ENCODE peak calls at places on chromosomes 11 and 22, in four cellular contexts. J is fibroblast of lung, B is GM23248, M is mammary epithelial cell. Y is an unnamed sample.

GRCh38 chr11:76791861-76792260 is 8.7 kb downstream of the TSKU start:
- DNase-seq in B (peak), J (peak), M (peak), Y (no peak)

GRCh38 chr11:111059726-111060125 is 185.8 kb upstream of the POU2AF2 start:
- DNase-seq in M (peak), B (peak), J (peak), Y (no peak)

GRCh38 chr11:46392421-46393230 is 1.1 kb upstream of the CHRM4 start:
- DNase-seq in B (peak), M (peak), J (peak), Y (no peak)

GRCh38 chr11:128469220-128469619 is 118.1 kb downstream of the ETS1 start:
- DNase-seq in M (no peak), J (no peak), B (no peak), Y (no peak)

GRCh38 chr11:2890466-2891241 is 5.1 kb upstream of the CDKN1C start:
- DNase-seq in B (no peak), J (peak), M (no peak), Y (no peak)

GRCh38 chr11:128544625-128545024 is 42.7 kb downstream of the ETS1 start:
- DNase-seq in M (no peak), J (peak), B (peak), Y (no peak)

GRCh38 chr11:120357620-120358019 is 21.4 kb downstream of the ARHGEF12 start:
- DNase-seq in J (no peak), B (no peak), M (no peak), Y (no peak)

GRCh38 chr22:46068908-46069481 is 81.3 kb upstream of the PPARA start:
- DNase-seq in M (peak), B (peak), J (peak), Y (no peak)

GRCh38 chr11:46918087-46918751 is at the start of gene LRP4:
- DNase-seq in J (peak), M (no peak), B (peak), Y (no peak)

GRCh38 chr11:31114437-31114836 is 255.1 kb downstream of the DCDC1 start:
- DNase-seq in J (no peak), B (no peak), M (no peak), Y (no peak)

GRCh38 chr11:84837402-84838069 is 789.6 kb downstream of the DLG2 start:
- DNase-seq in J (no peak), M (no peak), B (no peak), Y (no peak)

GRCh38 chr11:17574141-17574798 is 27.2 kb downstream of the OTOG start:
- DNase-seq in B (no peak), J (no peak), M (no peak), Y (no peak)

GRCh38 chr11:1639102-1639620 is 9.6 kb downstream of the KRTAP5-5 start:
- DNase-seq in B (no peak), M (no peak), J (no peak), Y (peak)

GRCh38 chr22:26398741-26399153 is 30.3 kb upstream of the ASPHD2 start:
- DNase-seq in M (peak), B (peak), J (peak), Y (no peak)

GRCh38 chr22:27628891-27629631 is 172.5 kb downstream of the MN1 start:
- DNase-seq in J (no peak), M (peak), B (no peak), Y (no peak)

GRCh38 chr11:12221136-12221535 is 110.7 kb downstream of the MICAL2 start:
- DNase-seq in J (no peak), M (no peak), B (no peak), Y (no peak)

GRCh38 chr11:95897731-95898130 is 26.2 kb downstream of the MTMR2 start:
- DNase-seq in J (peak), B (peak), M (no peak), Y (no peak)

GRCh38 chr22:45101828-45102227 is 61.9 kb upstream of the NUP50 start:
- DNase-seq in J (peak), M (peak), B (peak), Y (no peak)

GRCh38 chr22:42743501-42743991 is 22.9 kb upstream of the A4GALT start:
- DNase-seq in B (peak), M (no peak), J (no peak), Y (peak)

GRCh38 chr11:33195391-33196190 is 34.3 kb upstream of the CSTF3 start:
- DNase-seq in J (no peak), M (no peak), B (peak), Y (no peak)

GRCh38 chr22:19524170-19525115 is at the start of gene CLDN5:
- DNase-seq in J (peak), M (no peak), B (peak), Y (no peak)

GRCh38 chr11:96024666-96025065 is 100.8 kb upstream of the MTMR2 start:
- DNase-seq in M (no peak), B (no peak), J (no peak), Y (no peak)

GRCh38 chr11:123450593-123450992 is 20.5 kb downstream of the GRAMD1B start:
- DNase-seq in B (peak), J (peak), M (no peak), Y (no peak)

GRCh38 chr11:19316434-19316833 is 75.7 kb upstream of the E2F8 start:
- DNase-seq in J (peak), M (no peak), B (peak), Y (no peak)

GRCh38 chr22:30205281-30206115 is 41.1 kb downstream of the LIF start:
- DNase-seq in J (peak), B (peak), M (peak), Y (no peak)

GRCh38 chr11:824292-824880 is 3.3 kb upstream of the CRACR2B start:
- DNase-seq in M (no peak), J (no peak), B (no peak), Y (no peak)

GRCh38 chr11:70910835-70911234 is 341.5 kb downstream of the SHANK2 start:
- DNase-seq in J (no peak), B (no peak), M (peak), Y (no peak)

GRCh38 chr22:49647346-49648026 is 180.2 kb downstream of the BRD1 start:
- DNase-seq in J (no peak), M (no peak), B (no peak), Y (no peak)

GRCh38 chr11:68810164-68810563 is 31.6 kb downstream of the CPT1A start:
- DNase-seq in J (no peak), M (no peak), B (no peak), Y (no peak)

GRCh38 chr22:17878186-17878694 is 104.0 kb upstream of the BID start:
- DNase-seq in J (no peak), M (no peak), B (no peak), Y (no peak)

GRCh38 chr11:123587559-123587958 is 66.9 kb downstream of the SCN3B start:
- DNase-seq in J (no peak), M (no peak), B (no peak), Y (no peak)

GRCh38 chr11:94809251-94809650 is 41.1 kb downstream of the AMOTL1 start:
- DNase-seq in J (peak), B (peak), M (no peak), Y (no peak)

GRCh38 chr22:29331213-29331612 is 15.7 kb upstream of the RASL10A start:
- DNase-seq in M (no peak), J (no peak), B (no peak), Y (no peak)

GRCh38 chr22:39414886-39415285 is 15.3 kb downstream of the TAB1 start:
- DNase-seq in M (no peak), B (no peak), J (no peak), Y (no peak)

GRCh38 chr11:130315354-130315970 is 745 bp upstream of the ZBTB44 start:
- DNase-seq in M (no peak), B (no peak), J (no peak), Y (no peak)

GRCh38 chr11:118608268-118609214 is 1.1 kb downstream of the PHLDB1 start:
- DNase-seq in B (peak), J (peak), M (peak), Y (no peak)
- TF ChIP-seq EZH2 in B (no peak), J (no peak), M (no peak), Y (no peak)

GRCh38 chr11:64132982-64133705 is 32.8 kb downstream of the MACROD1 start:
- DNase-seq in J (no peak), M (no peak), B (no peak), Y (no peak)
- TF ChIP-seq EZH2 in J (no peak), M (no peak), B (no peak), Y (no peak)

GRCh38 chr11:59207988-59208432 is 4.7 kb downstream of the MPEG1 start:
- DNase-seq in B (peak), M (peak), J (peak), Y (no peak)
- TF ChIP-seq EZH2 in B (no peak), M (no peak), J (no peak), Y (no peak)

GRCh38 chr11:8097926-8098325 is 16.9 kb downstream of the TUB start:
- DNase-seq in B (no peak), M (no peak), J (no peak), Y (no peak)
- TF ChIP-seq EZH2 in B (no peak), M (no peak), J (no peak), Y (no peak)

GRCh38 chr22:43894122-43894521 is 2.3 kb upstream of the PNPLA5 start:
- DNase-seq in B (no peak), M (no peak), J (no peak), Y (no peak)
- TF ChIP-seq EZH2 in B (no peak), M (no peak), J (no peak), Y (no peak)

GRCh38 chr11:66292543-66293332 is 1.0 kb downstream of the TMEM151A start:
- DNase-seq in J (no peak), M (no peak), B (no peak), Y (no peak)

GRCh38 chr11:66290332-66290629 is 1.3 kb upstream of the YIF1A start:
- DNase-seq in M (no peak), B (no peak), J (no peak), Y (no peak)

GRCh38 chr11:66291303-66291705 is 390 bp upstream of the TMEM151A start:
- DNase-seq in B (no peak), J (no peak), M (no peak), Y (no peak)

GRCh38 chr11:66293352-66293751 is 1.7 kb downstream of the TMEM151A start:
- DNase-seq in M (no peak), B (no peak), J (no peak), Y (no peak)

GRCh38 chr11:66291706-66292542 is at the start of gene TMEM151A:
- DNase-seq in M (no peak), B (peak), J (no peak), Y (no peak)
- TF ChIP-seq EZH2 in M (no peak), B (no peak), J (no peak), Y (no peak)

GRCh38 chr22:38051900-38052862 is 5.0 kb upstream of the PICK1 start:
- DNase-seq in J (peak), B (peak), M (peak), Y (peak)

GRCh38 chr22:38051261-38051660 is 5.9 kb upstream of the PICK1 start:
- DNase-seq in B (no peak), J (no peak), M (no peak), Y (no peak)

GRCh38 chr22:38062782-38063181 is 5.6 kb downstream of the PICK1 start:
- DNase-seq in J (no peak), B (no peak), M (no peak), Y (no peak)

GRCh38 chr22:38056969-38057841 is at the start of gene PICK1:
- DNase-seq in B (peak), J (peak), M (peak), Y (peak)
- TF ChIP-seq EZH2 in B (no peak), J (no peak), M (no peak), Y (no peak)

GRCh38 chr11:125166347-125166841 is 1.8 kb downstream of the PKNOX2 start:
- DNase-seq in J (peak), M (no peak), B (peak), Y (no peak)
- TF ChIP-seq EZH2 in J (peak), M (peak), B (peak), Y (no peak)

Y was measured in SK-N-MC.